ENCODE peak calls at places on chromosomes 5 and 9, in six cellular contexts. L is CD4-positive, alpha-beta T cell; M is dermis blood vessel endothelial cell; R is stimulated activated CD8-positive, alpha-beta memory T cell treated with anti-CD3 and anti-CD28 coated beads, Interleukin-15, amount 100 ng/mL, for 24 hours; Z is IMR-90; J is cardiac muscle cell. O is an unnamed sample.

GRCh38 chr9:120561699-120562098 is 18.3 kb downstream of the CDK5RAP2 start:
- DNase-seq in L (no peak), J (no peak), R (no peak), Z (no peak), M (no peak), O (no peak)

GRCh38 chr9:89466451-89467277 is 31.2 kb downstream of the SEMA4D start:
- DNase-seq in J (no peak), Z (no peak), M (no peak), L (no peak), R (no peak), O (no peak)

GRCh38 chr5:1782385-1783213 is 17.0 kb downstream of the MRPL36 start:
- DNase-seq in M (no peak), L (no peak), Z (no peak), R (no peak), J (no peak), O (no peak)

GRCh38 chr5:125179617-125180016 is 433.2 kb upstream of the ZNF608 start:
- DNase-seq in R (no peak), J (no peak), Z (no peak), M (no peak), L (no peak), O (no peak)

GRCh38 chr5:3600106-3600997 is 4.7 kb downstream of the IRX1 start:
- DNase-seq in M (no peak), R (no peak), J (peak; percentile 87), L (no peak), Z (no peak), O (peak; percentile 75)

GRCh38 chr5:41794478-41794877 is 75.7 kb downstream of the OXCT1 start:
- DNase-seq in L (no peak), M (peak; percentile 95), Z (peak; percentile 98), J (peak; percentile 48), R (no peak), O (peak; percentile 96)

GRCh38 chr9:4970970-4971641 is 14.0 kb upstream of the JAK2 start:
- DNase-seq in M (no peak), J (no peak), Z (no peak), R (no peak), L (no peak), O (no peak)

GRCh38 chr5:84287964-84288363 is 96.7 kb downstream of the EDIL3 start:
- DNase-seq in J (no peak), L (no peak), Z (peak; percentile 92), R (no peak), M (peak; percentile 29), O (peak; percentile 58)

GRCh38 chr5:28542968-28543367 is 1504.6 kb upstream of the CDH9 start:
- DNase-seq in J (peak; percentile 3), M (no peak), Z (peak; percentile 11), L (no peak), R (no peak), O (peak; percentile 0)

GRCh38 chr9:87442451-87442850 is 55.2 kb upstream of the DAPK1 start:
- DNase-seq in L (no peak), Z (no peak), R (no peak), J (no peak), M (no peak), O (no peak)

GRCh38 chr5:158142182-158142581 is 283.2 kb upstream of the CLINT1 start:
- DNase-seq in J (no peak), L (no peak), R (no peak), M (no peak), Z (no peak), O (peak; percentile 66)

GRCh38 chr5:59069438-59070079 is 486.7 kb downstream of the RAB3C start:
- DNase-seq in J (no peak), L (no peak), Z (peak; percentile 98), M (peak; percentile 79), R (no peak), O (peak; percentile 96)

GRCh38 chr9:4831944-4832343 is 39.2 kb downstream of the RCL1 start:
- DNase-seq in R (no peak), J (no peak), Z (no peak), L (no peak), M (no peak), O (no peak)

GRCh38 chr9:109192732-109193361 is 25.8 kb upstream of the FRRS1L start:
- DNase-seq in Z (peak; percentile 7), L (no peak), J (peak; percentile 44), R (no peak), M (peak; percentile 16), O (peak; percentile 34)

GRCh38 chr9:88657893-88658292 is 122.9 kb downstream of the NXNL2 start:
- DNase-seq in L (no peak), J (no peak), Z (peak; percentile 44), R (no peak), M (no peak), O (peak; percentile 32)

GRCh38 chr5:133892774-133893173 is 75.7 kb downstream of the C5orf15 start:
- DNase-seq in L (no peak), R (no peak), Z (no peak), M (no peak), J (no peak), O (no peak)

GRCh38 chr5:126490167-126490937 is 67.1 kb downstream of the GRAMD2B start:
- DNase-seq in Z (no peak), R (no peak), M (no peak), J (no peak), L (no peak), O (peak; percentile 66)

GRCh38 chr9:69471433-69471832 is 146.4 kb downstream of the ENTREP1 start:
- DNase-seq in Z (peak; percentile 45), L (no peak), R (no peak), M (peak; percentile 91), J (no peak), O (no peak)

GRCh38 chr9:137319976-137320551 is 18.0 kb upstream of the NRARP start:
- DNase-seq in L (no peak), Z (no peak), R (no peak), J (no peak), M (no peak), O (no peak)

GRCh38 chr5:56356121-56356875 is 123.2 kb upstream of the ANKRD55 start:
- DNase-seq in R (no peak), L (no peak), M (peak; percentile 61), J (no peak), Z (peak; percentile 14), O (peak; percentile 13)